ENCODE peak calls at places on chromosomes 6 and 20, in six cellular contexts. One of them, this sample, is unnamed. For H3K36me3 and H3K9me3, the result is how much of the 10 kb centered on the place peaks cover.

GRCh38 chr6:105431226-105431625 is 28.3 kb upstream of the PREP start:
- DNase-seq in HepG2: peak
- DNase-seq in IMR-90: peak
- DNase-seq in adrenal gland: no peak
- DNase-seq in right lobe of liver: no peak
- DNase-seq in ovary: no peak
- DNase-seq in this sample: no peak

GRCh38 chr20:10288421-10288820 is 69.8 kb downstream of the SNAP25 start:
- DNase-seq in ovary: no peak
- DNase-seq in adrenal gland: no peak
- DNase-seq in HepG2: no peak
- DNase-seq in IMR-90: no peak
- DNase-seq in right lobe of liver: no peak
- DNase-seq in this sample: no peak

GRCh38 chr6:46279874-46280273 is 109.1 kb upstream of the ENPP5 start:
- DNase-seq in HepG2: no peak
- DNase-seq in right lobe of liver: no peak
- DNase-seq in IMR-90: no peak
- DNase-seq in adrenal gland: no peak
- DNase-seq in ovary: no peak
- DNase-seq in this sample: no peak

GRCh38 chr6:144749263-144749662 is 464.1 kb downstream of the UTRN start:
- DNase-seq in right lobe of liver: no peak
- DNase-seq in HepG2: no peak
- DNase-seq in adrenal gland: no peak
- DNase-seq in IMR-90: no peak
- DNase-seq in ovary: no peak
- DNase-seq in this sample: no peak

GRCh38 chr6:21771626-21772320 is 178.2 kb downstream of the SOX4 start:
- DNase-seq in ovary: no peak
- DNase-seq in IMR-90: no peak
- DNase-seq in adrenal gland: no peak
- DNase-seq in HepG2: no peak
- DNase-seq in right lobe of liver: no peak
- DNase-seq in this sample: no peak

GRCh38 chr6:106546322-106547052 is 82.8 kb downstream of the RTN4IP1 start:
- DNase-seq in adrenal gland: no peak
- DNase-seq in right lobe of liver: no peak
- DNase-seq in IMR-90: peak
- DNase-seq in ovary: no peak
- DNase-seq in HepG2: peak
- DNase-seq in this sample: no peak

GRCh38 chr20:36201198-36201597 is 35.1 kb upstream of the AAR2 start:
- DNase-seq in right lobe of liver: no peak
- DNase-seq in IMR-90: no peak
- DNase-seq in adrenal gland: no peak
- DNase-seq in HepG2: no peak
- DNase-seq in ovary: no peak
- DNase-seq in this sample: no peak

GRCh38 chr20:18728165-18728866 is 85.3 kb upstream of the SCP2D1 start:
- DNase-seq in IMR-90: no peak
- DNase-seq in ovary: no peak
- DNase-seq in HepG2: peak
- DNase-seq in adrenal gland: no peak
- DNase-seq in right lobe of liver: no peak
- DNase-seq in this sample: peak

GRCh38 chr6:45586216-45587171 is 208.8 kb upstream of the SUPT3H start:
- DNase-seq in right lobe of liver: no peak
- DNase-seq in IMR-90: no peak
- DNase-seq in HepG2: no peak
- DNase-seq in adrenal gland: no peak
- DNase-seq in ovary: no peak
- DNase-seq in this sample: no peak

GRCh38 chr6:137202078-137202477 is 17.1 kb downstream of the IFNGR1 start:
- DNase-seq in ovary: no peak
- DNase-seq in right lobe of liver: no peak
- DNase-seq in IMR-90: no peak
- DNase-seq in HepG2: no peak
- DNase-seq in adrenal gland: no peak
- DNase-seq in this sample: no peak

GRCh38 chr6:118350881-118351430 is 197.1 kb upstream of the PLN start:
- DNase-seq in right lobe of liver: no peak
- DNase-seq in adrenal gland: no peak
- DNase-seq in ovary: no peak
- DNase-seq in IMR-90: peak
- DNase-seq in HepG2: no peak
- DNase-seq in this sample: no peak

DNA sequence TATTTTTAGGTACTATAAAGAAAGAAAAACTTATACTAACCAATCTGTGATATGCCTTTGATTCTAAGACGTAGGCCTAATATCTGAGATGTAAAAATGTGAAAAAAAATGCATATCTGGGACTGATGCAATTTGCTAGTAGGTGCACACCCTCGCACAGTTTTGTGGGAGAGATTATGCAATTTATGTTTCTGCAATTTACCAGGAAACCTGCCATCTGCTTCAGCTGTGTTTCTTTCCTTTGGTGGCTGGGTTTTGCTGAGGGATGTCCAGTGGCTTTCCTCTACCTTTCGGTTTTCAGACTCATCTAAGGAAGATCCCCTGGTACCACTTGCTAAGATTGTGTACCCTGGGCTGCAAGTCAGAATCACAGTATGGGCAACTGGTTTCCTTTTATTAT is 186.9 kb downstream of the ZFP64 start:
- DNase-seq in IMR-90: peak
- DNase-seq in HepG2: no peak
- DNase-seq in adrenal gland: no peak
- DNase-seq in ovary: no peak
- DNase-seq in right lobe of liver: no peak
- DNase-seq in this sample: no peak
- TF ChIP-seq POLR2A in IMR-90: no peak
- TF ChIP-seq POLR2A in HepG2: no peak
- TF ChIP-seq POLR2A in adrenal gland: no peak
- TF ChIP-seq POLR2A in ovary: no peak
- TF ChIP-seq POLR2A in right lobe of liver: no peak
- TF ChIP-seq POLR2A in this sample: no peak

DNA sequence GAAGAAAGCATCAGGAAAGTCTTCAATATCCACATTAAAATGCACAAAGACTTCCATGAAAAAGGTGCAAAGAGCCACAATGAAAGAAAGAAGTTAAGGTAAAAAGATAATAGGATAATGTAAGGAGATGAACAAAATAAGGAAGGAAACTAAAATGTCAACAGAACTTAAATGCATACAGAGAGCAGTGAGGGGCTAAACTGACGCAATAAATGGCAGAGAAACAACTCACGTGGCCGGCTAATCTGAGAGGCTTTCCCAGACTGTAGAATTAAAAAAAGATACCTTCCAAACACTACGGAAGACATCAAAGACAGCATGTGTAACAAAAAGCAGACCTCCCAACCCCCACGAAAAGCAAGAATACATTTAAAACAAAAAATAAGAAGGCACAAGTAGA is 73.7 kb downstream of the GMDS start:
- DNase-seq in ovary: no peak
- DNase-seq in HepG2: no peak
- DNase-seq in right lobe of liver: no peak
- DNase-seq in adrenal gland: no peak
- DNase-seq in IMR-90: no peak
- DNase-seq in this sample: no peak
- H3K36me3 ChIP-seq in ovary: under half
- H3K36me3 ChIP-seq in HepG2: under half
- H3K36me3 ChIP-seq in right lobe of liver: under half
- H3K36me3 ChIP-seq in adrenal gland: under half
- H3K36me3 ChIP-seq in IMR-90: under half
- H3K36me3 ChIP-seq in this sample: under half

GRCh38 chr6:159897603-159898002 is 6.8 kb downstream of the MAS1 start:
- DNase-seq in IMR-90: no peak
- DNase-seq in adrenal gland: no peak
- DNase-seq in HepG2: no peak
- DNase-seq in right lobe of liver: no peak
- DNase-seq in ovary: no peak
- DNase-seq in this sample: no peak

GRCh38 chr6:159898519-159898918 is 7.7 kb downstream of the MAS1 start:
- DNase-seq in adrenal gland: no peak
- DNase-seq in right lobe of liver: no peak
- DNase-seq in HepG2: no peak
- DNase-seq in ovary: no peak
- DNase-seq in IMR-90: no peak
- DNase-seq in this sample: no peak

GRCh38 chr6:159904497-159904911 is 13.7 kb downstream of the MAS1 start:
- DNase-seq in adrenal gland: no peak
- DNase-seq in ovary: no peak
- DNase-seq in HepG2: no peak
- DNase-seq in IMR-90: no peak
- DNase-seq in right lobe of liver: no peak
- DNase-seq in this sample: no peak

GRCh38 chr6:159894991-159895390 is 4.2 kb downstream of the MAS1 start:
- DNase-seq in right lobe of liver: no peak
- DNase-seq in adrenal gland: no peak
- DNase-seq in HepG2: no peak
- DNase-seq in IMR-90: no peak
- DNase-seq in ovary: no peak
- DNase-seq in this sample: no peak

GRCh38 chr6:159899994-159900745 is 9.4 kb downstream of the MAS1 start:
- DNase-seq in right lobe of liver: no peak
- DNase-seq in ovary: no peak
- DNase-seq in IMR-90: peak
- DNase-seq in HepG2: no peak
- DNase-seq in adrenal gland: no peak
- DNase-seq in this sample: no peak
- H3K9me3 ChIP-seq in right lobe of liver: under half
- H3K9me3 ChIP-seq in ovary: under half
- H3K9me3 ChIP-seq in IMR-90: under half
- H3K9me3 ChIP-seq in HepG2: under half
- H3K9me3 ChIP-seq in adrenal gland: under half
- H3K9me3 ChIP-seq in this sample: under half

DNA sequence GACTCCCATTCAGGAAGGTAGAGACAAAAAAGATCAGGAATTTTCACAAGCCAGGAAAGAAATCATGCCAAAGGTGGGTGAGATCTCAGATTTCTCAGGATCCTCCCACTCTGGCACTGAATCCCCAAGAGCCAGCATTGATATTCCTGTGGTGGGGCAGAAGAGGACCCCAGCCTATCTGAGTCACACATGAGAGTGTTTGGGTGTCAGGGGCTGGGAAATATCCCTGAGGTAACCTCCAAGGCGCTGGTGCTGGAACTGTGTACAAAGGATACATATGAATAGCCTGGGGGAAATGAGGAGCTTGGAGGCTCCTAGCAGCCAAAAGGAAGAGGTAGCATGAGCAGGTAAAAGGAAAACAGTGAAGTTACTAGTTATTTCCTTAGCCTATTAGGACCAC is 369.4 kb downstream of the BTBD9 start:
- DNase-seq in ovary: no peak
- DNase-seq in HepG2: no peak
- DNase-seq in adrenal gland: no peak
- DNase-seq in right lobe of liver: no peak
- DNase-seq in IMR-90: no peak
- DNase-seq in this sample: no peak
- TF ChIP-seq POLR2A in ovary: no peak
- TF ChIP-seq POLR2A in HepG2: no peak
- TF ChIP-seq POLR2A in adrenal gland: no peak
- TF ChIP-seq POLR2A in right lobe of liver: no peak
- TF ChIP-seq POLR2A in IMR-90: no peak
- TF ChIP-seq POLR2A in this sample: no peak

DNA sequence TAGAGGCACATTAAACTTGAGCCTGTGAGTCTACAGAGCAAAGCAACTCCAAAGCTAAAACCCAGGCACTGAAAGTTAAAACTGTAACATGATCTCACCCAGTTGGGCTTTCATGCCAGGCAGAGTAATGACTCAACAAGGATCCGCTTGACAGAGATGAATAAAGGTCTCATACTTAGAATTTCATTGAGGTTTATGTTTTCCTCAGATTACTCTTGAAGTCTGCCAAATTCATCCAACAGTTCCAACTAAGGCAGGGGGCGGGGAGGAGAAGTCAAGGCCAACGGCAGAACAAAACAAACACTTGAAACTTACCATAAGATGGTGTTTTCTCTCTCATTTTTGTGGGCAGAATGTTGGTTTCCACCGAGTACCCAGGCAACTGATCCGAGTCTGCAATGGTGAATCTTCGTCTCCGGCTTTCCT is 54.0 kb upstream of the IPCEF1 start:
- DNase-seq in ovary: peak
- DNase-seq in adrenal gland: peak
- DNase-seq in IMR-90: peak
- DNase-seq in right lobe of liver: no peak
- DNase-seq in HepG2: peak
- DNase-seq in this sample: peak
- H3K36me3 ChIP-seq in ovary: under half
- H3K36me3 ChIP-seq in adrenal gland: under half
- H3K36me3 ChIP-seq in IMR-90: under half
- H3K36me3 ChIP-seq in right lobe of liver: under half
- H3K36me3 ChIP-seq in HepG2: half or more
- H3K36me3 ChIP-seq in this sample: under half

DNA sequence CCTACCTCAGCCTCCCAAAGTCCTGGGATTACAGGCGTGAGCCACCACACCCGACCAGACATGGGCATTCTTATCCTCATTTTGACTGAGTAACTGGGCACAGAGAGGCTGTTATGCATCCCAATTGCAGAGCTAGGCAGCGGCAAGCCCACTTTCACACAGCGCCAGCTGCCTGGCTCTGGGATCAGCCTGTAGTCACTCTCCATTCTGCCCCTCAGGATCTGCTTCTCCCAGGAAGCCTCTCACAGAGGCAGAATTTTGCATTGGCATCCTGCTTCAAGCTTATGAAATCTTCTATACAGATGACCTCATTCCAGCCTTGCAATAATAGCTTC is 37.0 kb upstream of the IER3 start:
- DNase-seq in ovary: no peak
- DNase-seq in right lobe of liver: no peak
- DNase-seq in HepG2: no peak
- DNase-seq in IMR-90: no peak
- DNase-seq in adrenal gland: no peak
- DNase-seq in this sample: no peak
- H3K9me3 ChIP-seq in ovary: under half
- H3K9me3 ChIP-seq in right lobe of liver: under half
- H3K9me3 ChIP-seq in HepG2: under half
- H3K9me3 ChIP-seq in IMR-90: under half
- H3K9me3 ChIP-seq in adrenal gland: under half
- H3K9me3 ChIP-seq in this sample: under half